ENCODE peak calls at places on chromosome 20, in seven cellular contexts. J is KBM-7; U is stimulated activated CD4-positive, alpha-beta T cell treated with anti-CD3 and anti-CD28 coated beads, Interleukin-2, amount 100 ng/mL, for 48 hours; R is HEK293T; Z is left ventricle myocardium inferior; H is non-pigmented ciliary epithelial cell; S is stimulated activated CD8-positive, alpha-beta memory T cell treated with anti-CD3 and anti-CD28 coated beads, Interleukin-2, amount 100 ng/mL, for 1 hour. G is an unnamed sample.

GRCh38 chr20:59821201-59821600 is 112.2 kb downstream of the SYCP2 start:
- DNase-seq in J (no peak), U (no peak), R (no peak), Z (no peak), H (no peak), S (no peak), G (no peak)

GRCh38 chr20:62642666-62643520 is 590 bp downstream of the SLCO4A1 start:
- DNase-seq in J (peak), U (peak), R (peak), Z (no peak), H (no peak), S (peak), G (peak)

GRCh38 chr20:62501801-62502495 is 26.2 kb upstream of the GATA5 start:
- DNase-seq in J (peak), U (peak), R (no peak), Z (no peak), H (peak), S (peak), G (no peak)

GRCh38 chr20:45407783-45408645 is at the start of gene DBNDD2:
- DNase-seq in J (no peak), U (no peak), R (no peak), Z (peak), H (no peak), S (no peak), G (no peak)

GRCh38 chr20:4546342-4546741 is 175.4 kb upstream of the PRND start:
- DNase-seq in J (no peak), U (no peak), R (no peak), Z (no peak), H (no peak), S (no peak), G (no peak)

GRCh38 chr20:16922834-16923233 is 174.7 kb downstream of the OTOR start:
- DNase-seq in J (no peak), U (no peak), R (no peak), Z (no peak), H (peak), S (no peak), G (peak)

GRCh38 chr20:16759161-16759523 is 11.0 kb downstream of the OTOR start:
- DNase-seq in J (no peak), U (no peak), R (no peak), Z (no peak), H (no peak), S (no peak), G (no peak)

GRCh38 chr20:61734733-61735502 is 330.8 kb downstream of the TAF4 start:
- DNase-seq in J (no peak), U (no peak), R (no peak), Z (no peak), H (no peak), S (no peak), G (no peak)

GRCh38 chr20:4299773-4300172 is 284.4 kb upstream of the RNF24 start:
- DNase-seq in J (no peak), U (no peak), R (no peak), Z (no peak), H (no peak), S (no peak), G (no peak)

GRCh38 chr20:51013577-51014330 is 9.2 kb downstream of the KCNG1 start:
- DNase-seq in J (no peak), U (no peak), R (no peak), Z (no peak), H (no peak), S (no peak), G (no peak)

G was measured in NCI-H2171 treated with DMSO at 0.1 percent for 48 hours.